ENCODE peak calls at places on chromosomes 2 and 18, in seven cellular contexts. R is CD8-positive, alpha-beta memory T cell; V is gastrocnemius medialis; J is astrocyte; F is tibial nerve; U is heart left ventricle; M is IMR-90. X is an unnamed sample. For H3K27me3 and H3K36me3, the result is how much of the 10 kb centered on the place peaks cover.

GRCh38 chr2:217709496-217710217 is 293.1 kb downstream of the TNS1 start:
- DNase-seq in R (no peak), V (no peak), J (no peak), F (no peak), U (no peak), M (no peak), X (no peak)

GRCh38 chr2:178328037-178328436 is 122.9 kb downstream of the PRKRA start:
- DNase-seq in R (no peak), V (no peak), J (peak), F (no peak), U (no peak), M (peak), X (peak)

GRCh38 chr18:22355069-22355468 is 62.6 kb downstream of the CTAGE1 start:
- DNase-seq in R (no peak), V (no peak), J (no peak), F (no peak), U (no peak), M (no peak), X (no peak)

GRCh38 chr2:28606986-28607441 is 111.2 kb downstream of the PLB1 start:
- DNase-seq in R (no peak), V (no peak), J (peak), F (no peak), U (no peak), M (peak), X (peak)

GRCh38 chr18:79579807-79580480 is 99.7 kb upstream of the CTDP1 start:
- DNase-seq in R (no peak), V (no peak), J (no peak), F (no peak), U (peak), M (no peak), X (no peak)

GRCh38 chr18:3499498-3499897 is 49.5 kb downstream of the TGIF1 start:
- DNase-seq in R (no peak), V (no peak), J (no peak), F (no peak), U (no peak), M (no peak), X (no peak)

GRCh38 chr18:9330419-9330818 is 4.2 kb upstream of the TWSG1 start:
- DNase-seq in R (no peak), V (no peak), J (no peak), F (no peak), U (no peak), M (no peak), X (no peak)

GRCh38 chr2:64237266-64237665 is 93.0 kb upstream of the PELI1 start:
- DNase-seq in R (no peak), V (no peak), J (no peak), F (no peak), U (no peak), M (no peak), X (no peak)

GRCh38 chr18:45083456-45083855 is 402.8 kb downstream of the SETBP1 start:
- DNase-seq in R (no peak), V (no peak), J (no peak), F (no peak), U (no peak), M (no peak), X (no peak)

GRCh38 chr2:143034292-143035074 is 94.7 kb upstream of the ARHGAP15 start:
- DNase-seq in R (peak), V (peak), J (peak), F (peak), U (no peak), M (peak), X (peak)

GRCh38 chr2:101698419-101699190 is 1.1 kb downstream of the MAP4K4 start:
- DNase-seq in R (no peak), V (no peak), J (peak), F (no peak), U (no peak), M (no peak), X (peak)

GRCh38 chr2:188326669-188327301 is 35.1 kb downstream of the GULP1 start:
- DNase-seq in R (no peak), V (no peak), J (peak), F (no peak), U (no peak), M (peak), X (peak)

GRCh38 chr2:110946892-110947291 is 173.8 kb upstream of the BCL2L11 start:
- DNase-seq in R (no peak), V (peak), J (no peak), F (peak), U (no peak), M (no peak), X (no peak)

GRCh38 chr2:74003494-74004211 is 18.9 kb downstream of the TET3 start:
- DNase-seq in R (no peak), V (no peak), J (peak), F (no peak), U (no peak), M (peak), X (peak)

GRCh38 chr2:27842894-27843293 is 47.3 kb downstream of the RBKS start:
- DNase-seq in R (no peak), V (no peak), J (no peak), F (no peak), U (no peak), M (no peak), X (no peak)

GRCh38 chr2:205698556-205699282 is 16.4 kb downstream of the NRP2 start:
- DNase-seq in R (no peak), V (no peak), J (peak), F (no peak), U (no peak), M (peak), X (no peak)

DNA sequence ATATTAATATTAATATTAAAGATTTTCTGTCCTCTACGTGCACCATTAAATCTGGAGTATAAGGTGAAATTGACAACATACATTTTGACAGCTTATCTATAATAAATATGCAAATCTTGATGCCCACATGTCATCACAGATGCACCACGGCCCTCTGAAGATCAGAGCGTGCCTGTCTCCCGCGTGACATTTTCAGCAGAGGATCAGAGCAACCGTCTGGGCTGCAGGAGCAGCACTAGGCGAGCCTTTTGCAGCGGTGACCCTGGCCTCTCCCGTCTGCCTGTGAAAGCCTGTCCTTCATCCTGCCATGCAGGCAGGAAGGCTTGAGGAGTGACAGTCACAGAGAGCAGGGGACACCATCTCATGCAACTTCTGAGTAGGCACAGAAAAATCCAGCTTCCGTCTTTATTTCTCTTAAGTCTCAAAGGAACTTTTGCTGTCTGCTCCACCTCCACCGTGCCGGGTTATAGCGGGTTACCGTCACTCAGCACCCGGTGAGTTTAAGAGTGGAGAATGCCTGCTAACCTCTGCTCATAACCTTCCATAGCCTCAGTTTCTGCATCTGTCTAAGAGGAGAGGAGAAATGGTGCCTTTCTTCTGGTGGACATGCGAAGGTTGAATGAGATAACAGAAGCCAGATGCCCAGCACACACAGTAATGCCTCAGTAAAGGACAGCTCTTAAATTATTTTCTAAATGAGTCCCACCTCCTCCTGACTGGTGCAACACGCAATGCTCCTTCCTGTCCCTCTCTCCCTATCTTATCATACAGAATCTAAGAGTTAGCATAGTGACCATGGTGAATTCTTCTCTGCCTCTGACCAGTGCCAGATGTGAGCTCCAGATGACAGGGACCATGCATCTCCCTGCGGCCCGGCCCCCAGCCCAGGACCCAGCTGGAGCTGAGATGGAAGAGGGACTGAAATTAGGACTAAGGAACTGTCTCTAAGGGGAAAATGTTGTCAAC is 43.8 kb downstream of the CELF4 start:
- DNase-seq in R (no peak), V (no peak), J (no peak), F (no peak), U (no peak), M (no peak), X (no peak)
- H3K27me3 ChIP-seq in R (under half), V (under half), J (under half), F (under half), U (under half), M (under half), X (half or more)

GRCh38 chr2:144682248-144682647 is 162.3 kb upstream of the ZEB2 start:
- DNase-seq in R (no peak), V (no peak), J (no peak), F (no peak), U (no peak), M (no peak), X (no peak)

GRCh38 chr2:144679942-144680341 is 160.0 kb upstream of the ZEB2 start:
- DNase-seq in R (no peak), V (no peak), J (no peak), F (no peak), U (no peak), M (no peak), X (no peak)

GRCh38 chr2:144683955-144684354 is 164.0 kb upstream of the ZEB2 start:
- DNase-seq in R (no peak), V (no peak), J (no peak), F (no peak), U (no peak), M (no peak), X (no peak)

GRCh38 chr2:144683063-144683740 is 163.3 kb upstream of the ZEB2 start:
- DNase-seq in R (no peak), V (no peak), J (no peak), F (no peak), U (no peak), M (no peak), X (no peak)

DNA sequence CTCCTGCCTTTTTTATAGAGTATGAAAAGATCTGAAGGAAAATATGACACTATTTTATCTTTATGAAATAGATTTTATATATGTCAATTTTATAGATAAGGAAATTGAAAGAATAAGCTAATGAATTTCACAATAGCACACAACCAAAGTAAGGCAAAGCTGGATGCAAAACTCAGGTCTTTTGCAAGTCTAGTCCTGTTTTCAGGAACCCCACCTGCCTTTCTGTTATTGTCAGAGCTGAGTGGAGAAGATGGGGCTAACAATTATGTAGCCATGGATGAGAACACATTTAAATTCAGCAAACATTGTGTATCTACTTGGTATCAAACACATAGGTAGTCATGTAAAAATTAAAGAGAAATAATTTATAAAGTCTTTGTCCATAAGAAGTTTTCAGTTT is 161.5 kb upstream of the ZEB2 start:
- DNase-seq in R (no peak), V (no peak), J (no peak), F (no peak), U (no peak), M (no peak), X (no peak)
- H3K36me3 ChIP-seq in R (under half), V (under half), J (under half), F (under half), U (under half), M (under half), X (under half)

GRCh38 chr2:53500181-53500580 is 267.4 kb upstream of the CHAC2 start:
- DNase-seq in R (no peak), V (no peak), J (peak), F (no peak), U (no peak), M (peak), X (no peak)
- H3K27me3 ChIP-seq in R (under half), V (under half), J (under half), F (under half), U (under half), M (under half), X (under half)

DNA sequence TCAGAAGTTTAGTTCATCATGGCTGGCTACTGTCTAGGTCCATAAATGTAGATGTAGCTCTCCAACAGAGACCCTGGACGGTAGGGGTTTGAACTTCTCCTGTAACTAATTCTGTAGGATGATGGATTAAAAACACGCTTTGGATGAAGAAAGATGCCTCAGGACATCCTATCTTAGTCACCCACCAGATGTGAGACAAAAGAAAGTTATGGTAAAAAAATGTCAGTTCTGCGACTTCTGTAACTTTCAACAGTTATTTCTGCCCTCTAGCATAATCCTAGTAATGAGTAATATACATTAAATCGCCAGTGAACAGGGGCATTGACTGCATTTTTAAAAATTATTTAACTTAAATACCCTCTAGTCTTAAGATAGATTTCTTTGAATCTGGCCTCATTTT is 210.1 kb upstream of the LRATD1 start:
- DNase-seq in R (no peak), V (no peak), J (no peak), F (no peak), U (no peak), M (no peak), X (no peak)
- H3K36me3 ChIP-seq in R (under half), V (under half), J (under half), F (under half), U (under half), M (under half), X (under half)

GRCh38 chr18:46678785-46679404 is 21.9 kb upstream of the LOXHD1 start:
- DNase-seq in R (no peak), V (no peak), J (no peak), F (no peak), U (no peak), M (no peak), X (no peak)
- H3K27me3 ChIP-seq in R (under half), V (under half), J (under half), F (under half), U (under half), M (under half), X (under half)

GRCh38 chr2:25369439-25369838 is 27.7 kb upstream of the DNMT3A start:
- DNase-seq in R (no peak), V (no peak), J (no peak), F (no peak), U (peak), M (no peak), X (no peak)

GRCh38 chr2:25368650-25369049 is 26.9 kb upstream of the DNMT3A start:
- DNase-seq in R (no peak), V (no peak), J (peak), F (no peak), U (peak), M (peak), X (peak)

GRCh38 chr2:25367296-25367695 is 25.6 kb upstream of the DNMT3A start:
- DNase-seq in R (no peak), V (no peak), J (no peak), F (no peak), U (peak), M (no peak), X (no peak)

GRCh38 chr2:25365241-25365640 is 23.5 kb upstream of the DNMT3A start:
- DNase-seq in R (no peak), V (no peak), J (no peak), F (no peak), U (peak), M (no peak), X (no peak)

DNA sequence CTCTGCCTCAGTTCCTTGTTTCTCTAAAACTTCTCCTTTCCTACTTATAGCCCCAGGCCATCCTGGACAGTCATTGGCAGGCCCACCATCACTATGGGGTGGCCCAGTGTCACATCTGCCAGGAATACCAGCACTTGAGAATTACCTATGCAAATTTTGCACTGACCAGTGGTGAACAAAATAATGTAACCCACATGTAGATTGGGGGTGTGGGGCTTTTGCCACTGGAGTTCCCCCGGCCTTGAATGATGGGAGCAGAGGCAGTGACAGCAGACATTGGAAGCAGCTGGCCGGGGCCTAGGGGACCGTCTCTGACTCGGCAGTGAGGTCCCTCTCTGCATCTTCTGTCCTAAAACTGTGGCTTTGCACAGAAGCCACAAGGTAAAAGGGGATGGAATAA is 24.9 kb upstream of the DNMT3A start:
- DNase-seq in R (no peak), V (no peak), J (no peak), F (no peak), U (peak), M (no peak), X (no peak)
- H3K36me3 ChIP-seq in R (under half), V (under half), J (under half), F (under half), U (under half), M (under half), X (under half)

GRCh38 chr2:204223544-204223943 is 287.0 kb downstream of the ICOS start:
- DNase-seq in R (no peak), V (no peak), J (no peak), F (no peak), U (peak), M (no peak), X (no peak)

GRCh38 chr2:204220896-204221295 is 284.3 kb downstream of the ICOS start:
- DNase-seq in R (no peak), V (no peak), J (no peak), F (no peak), U (no peak), M (no peak), X (no peak)

GRCh38 chr2:204225633-204226032 is 289.1 kb downstream of the ICOS start:
- DNase-seq in R (no peak), V (no peak), J (no peak), F (no peak), U (no peak), M (no peak), X (no peak)

GRCh38 chr2:204228169-204228940 is 291.8 kb downstream of the ICOS start:
- DNase-seq in R (no peak), V (no peak), J (no peak), F (no peak), U (no peak), M (no peak), X (no peak)

DNA sequence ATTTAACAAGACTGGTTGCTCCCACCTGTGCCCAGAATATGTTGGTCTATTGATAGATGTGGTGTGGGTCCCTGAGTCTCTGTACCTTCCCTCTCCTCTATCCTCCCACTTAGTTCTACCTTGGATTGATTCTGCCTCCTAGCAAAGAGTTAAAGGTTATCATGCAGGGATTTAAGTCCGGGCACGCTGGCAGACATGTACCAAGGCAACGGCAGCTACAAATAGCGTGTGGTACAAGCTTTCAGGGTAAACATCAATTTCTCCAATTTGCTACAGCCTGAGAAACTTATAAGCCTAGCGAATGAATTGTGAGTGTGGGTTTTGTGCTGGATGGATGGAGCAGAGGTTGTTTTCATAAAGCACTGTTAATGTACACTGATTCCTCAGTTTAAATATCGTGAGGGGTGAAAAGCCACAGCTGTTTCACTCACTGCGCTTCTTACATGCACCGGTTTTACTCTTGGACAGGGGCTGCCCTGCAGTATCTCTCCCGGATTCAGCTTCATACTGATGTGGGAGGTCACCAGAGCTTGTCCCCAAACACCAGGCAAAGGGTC is 289.8 kb downstream of the ICOS start:
- DNase-seq in R (no peak), V (no peak), J (no peak), F (no peak), U (no peak), M (no peak), X (no peak)
- H3K27me3 ChIP-seq in R (under half), V (under half), J (under half), F (under half), U (under half), M (under half), X (under half)

X was measured in adipocyte.